ENCODE peak calls at places on chromosome 10, in nine cellular contexts. L is MM.1S, P is suprapubic skin, S is cardiac muscle cell, O is fibroblast of lung, F is A549, Z is body of pancreas, M is dorsolateral prefrontal cortex, K is ascending aorta. B is an unnamed sample.
A peak's percentile ranks its signal among the peaks of the same experiment; 100 is the strongest.

GRCh38 chr10:11003739-11004515 is 13.7 kb upstream of the CELF2 start:
- DNase-seq in P (no peak), Z (no peak), O (no peak), L (no peak), M (no peak), S (no peak), K (no peak), F (no peak), B (no peak)

GRCh38 chr10:79159785-79160184 is 91.0 kb downstream of the ZMIZ1 start:
- DNase-seq in Z (no peak), S (peak; percentile 88), K (peak; percentile 89), L (no peak), O (peak; percentile 88), P (no peak), F (no peak), M (no peak), B (no peak)

GRCh38 chr10:57188846-57189245 is 827.8 kb upstream of the ZWINT start:
- DNase-seq in Z (no peak), K (no peak), M (no peak), F (no peak), L (no peak), O (no peak), P (no peak), S (no peak), B (no peak)

GRCh38 chr10:17166699-17167098 is 34.8 kb downstream of the TRDMT1 start:
- DNase-seq in M (no peak), Z (no peak), O (no peak), F (no peak), L (no peak), K (no peak), S (peak; percentile 22), P (no peak), B (no peak)

GRCh38 chr10:21084700-21085099 is 187.6 kb upstream of the NEBL start:
- DNase-seq in M (no peak), P (no peak), K (no peak), F (no peak), L (no peak), Z (no peak), S (no peak), O (no peak), B (no peak)

GRCh38 chr10:71856619-71857018 is 5.6 kb upstream of the PSAP start:
- DNase-seq in M (no peak), O (no peak), S (no peak), K (no peak), P (no peak), L (no peak), F (no peak), Z (no peak), B (no peak)

GRCh38 chr10:87976101-87976743 is 112.8 kb downstream of the PTEN start:
- DNase-seq in O (peak; percentile 35), K (no peak), S (no peak), L (no peak), Z (no peak), M (no peak), P (no peak), F (no peak), B (peak; percentile 20)

GRCh38 chr10:58631715-58632114 is 119.0 kb downstream of the BICC1 start:
- DNase-seq in O (no peak), F (no peak), P (no peak), S (no peak), Z (no peak), M (no peak), L (no peak), K (no peak), B (no peak)

GRCh38 chr10:103231047-103231551 is 14.6 kb upstream of the RPEL1 start:
- DNase-seq in O (peak; percentile 98), L (no peak), Z (peak; percentile 27), P (no peak), F (peak; percentile 57), M (no peak), K (peak; percentile 85), S (peak; percentile 87), B (peak; percentile 86)

GRCh38 chr10:6840093-6840763 is 260.2 kb upstream of the PRKCQ start:
- DNase-seq in K (no peak), L (no peak), F (no peak), Z (no peak), P (no peak), O (peak; percentile 3), M (no peak), S (no peak), B (no peak)

GRCh38 chr10:43304687-43305333 is 37.9 kb upstream of the RASGEF1A start:
- DNase-seq in Z (peak; percentile 66), K (peak; percentile 81), P (peak; percentile 91), L (peak; percentile 36), O (peak; percentile 52), F (peak; percentile 46), S (peak; percentile 67), M (peak; percentile 83), B (no peak)

GRCh38 chr10:63986536-63986935 is 465.3 kb downstream of the REEP3 start:
- DNase-seq in F (no peak), M (no peak), L (no peak), K (no peak), O (no peak), Z (no peak), S (no peak), P (no peak), B (no peak)

DNA sequence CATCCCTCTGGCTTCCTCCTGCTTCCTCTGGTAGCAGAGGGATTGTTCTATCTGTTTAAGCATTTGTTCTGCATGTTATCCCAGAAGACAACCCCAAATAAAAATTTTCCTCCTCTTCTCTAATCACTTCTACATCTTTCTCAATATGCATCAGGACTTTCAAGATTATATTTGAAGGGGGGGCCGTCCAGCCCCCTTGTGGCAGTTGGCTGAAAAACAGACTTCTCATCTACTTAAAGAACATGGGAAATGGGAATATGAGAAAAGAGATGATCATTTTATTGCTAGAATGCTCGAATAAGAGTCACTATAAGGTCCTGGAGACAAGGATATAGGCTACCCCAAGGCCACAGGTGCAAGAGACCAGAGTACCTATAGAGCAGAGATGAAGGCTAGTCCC is 466.0 kb downstream of the REEP3 start:
- DNase-seq in F (no peak), S (no peak), Z (no peak), M (no peak), O (no peak), K (no peak), P (no peak), L (no peak), B (no peak)
- TF ChIP-seq CTCF in F (no peak), S (no peak), Z (no peak), M (no peak), O (no peak), K (no peak), P (no peak), L (peak; percentile 10), B (no peak)

GRCh38 chr10:26869528-26869927 is 8.8 kb upstream of the ABI1 start:
- DNase-seq in O (no peak), F (no peak), P (no peak), S (no peak), L (no peak), M (no peak), Z (peak; percentile 61), K (no peak), B (peak; percentile 83)
- H3K27ac ChIP-seq in O (no peak overlapping the region), F (no peak overlapping the region), P (no peak overlapping the region), S (no peak overlapping the region), L (no peak overlapping the region), M (no peak overlapping the region), Z (no peak overlapping the region), K (no peak overlapping the region), B (peak overlapping the region; percentile 81)

GRCh38 chr10:97059006-97059871 is 126.5 kb downstream of the SLIT1 start:
- DNase-seq in Z (no peak), S (no peak), K (no peak), L (no peak), M (peak; percentile 73), P (no peak), F (no peak), O (no peak), B (no peak)
- TF ChIP-seq CTCF in Z (no peak), S (no peak), K (no peak), L (no peak), M (no peak), P (no peak), F (no peak), O (no peak), B (no peak)

GRCh38 chr10:122795924-122796323 is 49.7 kb downstream of the CUZD1 start:
- DNase-seq in L (no peak), F (no peak), K (no peak), P (no peak), M (no peak), Z (no peak), O (no peak), S (no peak), B (no peak)

GRCh38 chr10:122802282-122802681 is 43.4 kb downstream of the CUZD1 start:
- DNase-seq in S (no peak), O (no peak), K (no peak), Z (no peak), M (no peak), P (no peak), L (no peak), F (no peak), B (no peak)

GRCh38 chr10:122796796-122797195 is 48.9 kb downstream of the CUZD1 start:
- DNase-seq in P (no peak), O (no peak), S (no peak), L (no peak), M (no peak), K (no peak), Z (no peak), F (no peak), B (no peak)

DNA sequence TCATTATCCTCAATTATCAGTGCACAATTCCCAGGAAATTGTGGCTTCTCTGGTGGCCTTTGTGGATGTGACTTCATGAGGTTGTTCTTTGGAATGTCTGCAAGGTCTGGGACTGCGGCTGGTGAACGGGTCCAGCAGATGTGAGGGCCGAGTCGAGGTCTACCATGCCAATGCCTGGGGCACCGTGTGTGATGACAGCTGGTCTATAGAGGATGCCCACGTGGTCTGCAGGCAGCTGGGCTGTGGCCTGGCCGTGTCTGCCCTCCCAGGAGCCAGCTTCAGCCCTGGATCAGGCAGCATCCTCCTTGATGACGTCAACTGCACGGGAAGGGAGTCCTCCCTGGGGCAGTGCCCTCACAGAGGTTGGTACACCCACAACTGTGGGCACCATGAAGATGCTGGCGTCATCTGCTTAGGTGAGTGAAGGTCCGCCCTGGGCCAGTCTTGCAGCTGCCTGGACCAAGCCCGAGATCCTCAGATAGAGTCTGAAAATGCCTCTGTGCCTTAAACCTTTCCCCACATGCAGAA is 46.9 kb downstream of the CUZD1 start:
- DNase-seq in O (no peak), M (no peak), K (no peak), P (no peak), S (no peak), F (no peak), L (no peak), Z (no peak), B (no peak)
- H3K27ac ChIP-seq in O (no peak overlapping the region), M (no peak overlapping the region), K (no peak overlapping the region), P (no peak overlapping the region), S (no peak overlapping the region), F (no peak overlapping the region), L (no peak overlapping the region), Z (no peak overlapping the region), B (no peak overlapping the region)

B was measured in RWPE1.